ENCODE peak calls at places on chromosomes 6 and 20, in nine cellular contexts. J is H9, U is choroid plexus epithelial cell, Q is upper lobe of left lung, T is thoracic aorta, S is AG09319, I is GM13977, A is progenitor cell of endocrine pancreas, X is mammary epithelial cell. V is an unnamed sample.
A peak's percentile ranks its signal among the peaks of the same experiment; 100 is the strongest.

GRCh38 chr6:98590957-98591356 is 243.4 kb upstream of the POU3F2 start:
- DNase-seq in X (no peak), U (no peak), J (no peak), Q (no peak), I (no peak), A (no peak), S (no peak), T (no peak), V (no peak)

GRCh38 chr6:30781697-30782424 is 37.5 kb upstream of the IER3 start:
- DNase-seq in I (no peak), S (peak; percentile 98), A (no peak), U (peak; percentile 100), X (peak; percentile 97), T (peak; percentile 91), Q (peak; percentile 94), J (no peak), V (peak; percentile 26)

GRCh38 chr20:4162766-4163165 is 147.4 kb upstream of the RNF24 start:
- DNase-seq in U (no peak), S (no peak), I (no peak), Q (no peak), T (no peak), X (no peak), J (no peak), A (no peak), V (no peak)

GRCh38 chr6:20362623-20363022 is 39.1 kb upstream of the E2F3 start:
- DNase-seq in Q (no peak), I (no peak), X (no peak), U (no peak), J (no peak), S (no peak), A (no peak), T (no peak), V (no peak)

GRCh38 chr6:111657146-111657545 is 51.5 kb upstream of the TRAF3IP2 start:
- DNase-seq in Q (no peak), S (no peak), J (no peak), A (no peak), T (no peak), I (no peak), X (peak; percentile 54), U (peak; percentile 80), V (no peak)

GRCh38 chr6:107488875-107489635 is 862 bp upstream of the SOBP start:
- DNase-seq in T (no peak), I (peak; percentile 51), J (peak; percentile 76), S (no peak), A (peak; percentile 20), U (peak; percentile 15), Q (peak; percentile 28), X (peak; percentile 17), V (no peak)

GRCh38 chr20:17654649-17655285 is 27.3 kb downstream of the RRBP1 start:
- DNase-seq in S (no peak), A (peak; percentile 39), U (peak; percentile 69), I (peak; percentile 12), T (no peak), X (no peak), Q (no peak), J (peak; percentile 65), V (no peak)

GRCh38 chr6:148287979-148288378 is 54.7 kb upstream of the SASH1 start:
- DNase-seq in X (no peak), S (no peak), A (no peak), Q (no peak), I (no peak), J (no peak), T (no peak), U (no peak), V (no peak)

GRCh38 chr6:122853259-122853995 is 64.4 kb downstream of the SMPDL3A start:
- DNase-seq in Q (no peak), U (no peak), S (no peak), I (peak; percentile 29), A (no peak), J (no peak), X (no peak), T (no peak), V (no peak)

GRCh38 chr6:135901776-135902524 is 50.4 kb downstream of the PDE7B start:
- DNase-seq in X (peak; percentile 30), Q (no peak), U (peak; percentile 97), S (peak; percentile 65), T (no peak), I (no peak), J (no peak), A (no peak), V (no peak)

GRCh38 chr6:129634411-129635230 is 75.4 kb downstream of the ARHGAP18 start:
- DNase-seq in U (no peak), X (no peak), J (no peak), S (no peak), Q (no peak), A (no peak), T (no peak), I (no peak), V (no peak)

GRCh38 chr6:43103253-43103876 is 27.3 kb downstream of the PTK7 start:
- DNase-seq in I (no peak), J (peak; percentile 61), S (no peak), X (peak; percentile 52), Q (no peak), U (no peak), T (no peak), A (no peak), V (no peak)

GRCh38 chr6:157045831-157046454 is 268.8 kb downstream of the ARID1B start:
- DNase-seq in A (no peak), T (no peak), U (peak; percentile 78), S (peak; percentile 25), Q (no peak), X (peak; percentile 50), J (no peak), I (no peak), V (no peak)

GRCh38 chr6:146526192-146526591 is 17.4 kb upstream of the RAB32 start:
- DNase-seq in S (no peak), X (no peak), T (no peak), U (peak; percentile 48), Q (no peak), A (no peak), J (no peak), I (no peak), V (no peak)

GRCh38 chr6:28080631-28081485 is 490 bp downstream of the ZNF165 start:
- DNase-seq in I (peak; percentile 83), T (peak; percentile 71), S (peak; percentile 91), U (peak; percentile 99), A (peak; percentile 81), J (peak; percentile 94), Q (peak; percentile 95), X (peak; percentile 93), V (peak; percentile 85)

GRCh38 chr20:62801284-62802010 is 3.2 kb upstream of the OGFR start:
- DNase-seq in J (no peak), X (no peak), T (no peak), Q (no peak), U (no peak), A (no peak), S (no peak), I (no peak), V (no peak)
- TF ChIP-seq CTCF in J (no peak), X (no peak), T (no peak), Q (no peak), U (no peak), A (no peak), S (no peak), I (no peak), V (no peak)

DNA sequence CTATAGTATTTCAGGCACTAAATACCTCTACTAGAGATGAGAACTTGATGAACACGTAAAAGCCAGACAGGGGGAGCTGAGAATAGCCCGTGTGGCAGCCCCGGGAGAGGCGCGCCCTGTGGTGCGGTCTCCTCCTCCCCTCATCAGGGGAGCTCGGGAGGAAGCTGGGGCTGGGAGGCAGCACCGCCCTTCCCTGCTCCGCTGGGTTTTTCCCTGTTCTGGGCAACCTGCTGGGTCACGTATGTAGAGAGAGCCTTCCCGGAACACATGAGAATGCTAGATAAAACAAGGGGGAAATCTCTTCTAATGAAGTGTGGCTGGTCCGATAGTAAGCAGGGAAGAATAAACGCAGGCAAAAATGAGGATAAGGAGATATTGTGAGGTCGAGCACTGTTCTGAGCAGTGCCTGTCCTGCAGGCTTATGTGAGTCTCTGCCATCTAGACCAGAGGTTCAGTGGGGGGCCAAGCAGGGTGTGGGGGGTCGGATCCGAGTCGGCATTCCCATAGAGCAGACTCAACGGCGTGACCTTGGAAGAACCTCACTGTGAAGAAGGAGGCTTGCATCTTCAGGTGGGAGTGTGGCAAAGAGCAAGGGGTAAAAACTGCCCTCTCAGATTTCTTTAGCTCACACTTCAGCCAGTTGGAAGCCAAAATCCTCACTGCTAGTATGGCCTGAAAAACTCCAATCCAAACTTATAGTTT is 13.4 kb upstream of the RPS6KA2 start:
- DNase-seq in X (peak; percentile 44), Q (peak; percentile 74), I (peak; percentile 35), A (no peak), S (no peak), T (no peak), J (peak; percentile 32), U (peak; percentile 51), V (no peak)
- TF ChIP-seq CTCF in X (no peak), Q (no peak), I (no peak), A (no peak), S (no peak), T (no peak), J (no peak), U (peak; percentile 5), V (no peak)

GRCh38 chr20:62539646-62540045 is 63.9 kb upstream of the GATA5 start:
- DNase-seq in Q (no peak), X (no peak), U (no peak), I (no peak), S (no peak), T (no peak), A (no peak), J (no peak), V (no peak)

GRCh38 chr20:62539208-62539607 is 63.4 kb upstream of the GATA5 start:
- DNase-seq in Q (no peak), U (no peak), I (no peak), X (no peak), A (no peak), J (no peak), S (no peak), T (no peak), V (no peak)

GRCh38 chr20:62537649-62538292 is 62.0 kb upstream of the GATA5 start:
- DNase-seq in X (no peak), Q (no peak), J (peak; percentile 48), U (no peak), I (no peak), S (no peak), T (no peak), A (no peak), V (no peak)

GRCh38 chr20:62542862-62543261 is 67.1 kb upstream of the GATA5 start:
- DNase-seq in X (no peak), I (no peak), J (no peak), A (no peak), T (no peak), Q (no peak), U (no peak), S (no peak), V (no peak)

DNA sequence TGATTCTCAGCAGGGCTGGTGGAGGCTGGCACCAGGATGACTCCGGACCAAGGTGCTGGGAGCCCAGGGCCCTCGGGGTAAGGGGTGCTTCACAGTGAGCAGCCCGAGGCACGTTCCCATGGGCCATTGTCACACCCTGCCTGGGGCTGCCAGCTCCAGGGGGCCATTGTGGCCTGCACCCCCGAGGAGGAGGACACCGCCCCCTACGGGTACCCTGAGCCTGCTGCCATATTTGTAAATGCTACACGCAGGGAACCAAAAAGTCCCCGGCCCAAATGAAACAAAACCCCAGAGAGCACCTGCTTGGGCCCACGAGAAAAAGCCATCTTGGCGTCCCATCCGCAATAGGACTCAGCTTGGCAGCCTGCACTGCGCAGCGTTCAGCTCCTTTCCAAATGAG is 64.7 kb upstream of the GATA5 start:
- DNase-seq in A (no peak), I (no peak), X (no peak), S (no peak), T (no peak), J (no peak), Q (no peak), U (no peak), V (no peak)
- TF ChIP-seq CTCF in A (no peak), I (no peak), X (no peak), S (no peak), T (no peak), J (peak; percentile 51), Q (no peak), U (no peak), V (no peak)

GRCh38 chr6:116115781-116116180 is 10.2 kb downstream of the COL10A1 start:
- DNase-seq in S (no peak), Q (no peak), X (no peak), T (no peak), J (no peak), A (no peak), U (peak; percentile 45), I (no peak), V (no peak)
- TF ChIP-seq CTCF in S (peak; percentile 43), Q (no peak), X (peak; percentile 28), T (peak; percentile 32), J (peak; percentile 54), A (peak; percentile 58), U (peak; percentile 45), I (peak; percentile 11), V (no peak)